ENCODE peak calls at places on chromosomes 3 and 15, in five cellular contexts. One of them, this sample, is unnamed. For H3K4me1 and H3K27me3, the result is how much of the 10 kb centered on the place peaks cover.

GRCh38 chr3:147730311-147730710 is 321.1 kb downstream of the ZIC1 start:
- DNase-seq in aorta: no peak
- DNase-seq in CD8-positive, alpha-beta T cell: no peak
- DNase-seq in fibroblast of lung: no peak
- DNase-seq in spleen: no peak
- DNase-seq in this sample: no peak

GRCh38 chr3:44942202-44942921 is 33.6 kb downstream of the ZDHHC3 start:
- DNase-seq in aorta: no peak
- DNase-seq in CD8-positive, alpha-beta T cell: no peak
- DNase-seq in fibroblast of lung: peak
- DNase-seq in spleen: no peak
- DNase-seq in this sample: no peak

GRCh38 chr15:69402816-69403215 is 11.3 kb upstream of the KIF23 start:
- DNase-seq in aorta: no peak
- DNase-seq in CD8-positive, alpha-beta T cell: no peak
- DNase-seq in fibroblast of lung: no peak
- DNase-seq in spleen: peak
- DNase-seq in this sample: no peak

GRCh38 chr3:35597490-35597889 is 41.8 kb upstream of the ARPP21 start:
- DNase-seq in aorta: no peak
- DNase-seq in CD8-positive, alpha-beta T cell: no peak
- DNase-seq in fibroblast of lung: no peak
- DNase-seq in spleen: no peak
- DNase-seq in this sample: no peak

GRCh38 chr3:156787015-156787414 is 39.1 kb upstream of the LEKR1 start:
- DNase-seq in aorta: no peak
- DNase-seq in CD8-positive, alpha-beta T cell: no peak
- DNase-seq in fibroblast of lung: no peak
- DNase-seq in spleen: no peak
- DNase-seq in this sample: no peak

GRCh38 chr3:18841422-18842343 is 306.6 kb upstream of the KCNH8 start:
- DNase-seq in aorta: no peak
- DNase-seq in CD8-positive, alpha-beta T cell: no peak
- DNase-seq in fibroblast of lung: peak
- DNase-seq in spleen: no peak
- DNase-seq in this sample: no peak

GRCh38 chr3:146747928-146748327 is 142.8 kb upstream of the PLSCR5 start:
- DNase-seq in aorta: no peak
- DNase-seq in CD8-positive, alpha-beta T cell: no peak
- DNase-seq in fibroblast of lung: peak
- DNase-seq in spleen: no peak
- DNase-seq in this sample: no peak

GRCh38 chr3:37997791-37998370 is 7.3 kb downstream of the VILL start:
- DNase-seq in aorta: no peak
- DNase-seq in CD8-positive, alpha-beta T cell: no peak
- DNase-seq in fibroblast of lung: no peak
- DNase-seq in spleen: peak
- DNase-seq in this sample: peak

GRCh38 chr15:100291106-100291505 is 50.7 kb downstream of the ADAMTS17 start:
- DNase-seq in aorta: no peak
- DNase-seq in CD8-positive, alpha-beta T cell: no peak
- DNase-seq in fibroblast of lung: peak
- DNase-seq in spleen: no peak
- DNase-seq in this sample: no peak

GRCh38 chr15:76195506-76196285 is 115.6 kb downstream of the ETFA start:
- DNase-seq in aorta: no peak
- DNase-seq in CD8-positive, alpha-beta T cell: no peak
- DNase-seq in fibroblast of lung: no peak
- DNase-seq in spleen: peak
- DNase-seq in this sample: no peak

GRCh38 chr3:114380233-114380645 is 86.4 kb downstream of the TIGIT start:
- DNase-seq in aorta: peak
- DNase-seq in CD8-positive, alpha-beta T cell: no peak
- DNase-seq in fibroblast of lung: peak
- DNase-seq in spleen: no peak
- DNase-seq in this sample: no peak

GRCh38 chr15:49686626-49687025 is 65.8 kb downstream of the DTWD1 start:
- DNase-seq in aorta: no peak
- DNase-seq in CD8-positive, alpha-beta T cell: no peak
- DNase-seq in fibroblast of lung: peak
- DNase-seq in spleen: no peak
- DNase-seq in this sample: no peak

GRCh38 chr3:52649461-52650210 is 36.1 kb downstream of the PBRM1 start:
- DNase-seq in aorta: no peak
- DNase-seq in CD8-positive, alpha-beta T cell: no peak
- DNase-seq in fibroblast of lung: peak
- DNase-seq in spleen: no peak
- DNase-seq in this sample: no peak

GRCh38 chr3:101940521-101940992 is 91.2 kb downstream of the NFKBIZ start:
- DNase-seq in aorta: peak
- DNase-seq in CD8-positive, alpha-beta T cell: no peak
- DNase-seq in fibroblast of lung: peak
- DNase-seq in spleen: peak
- DNase-seq in this sample: peak

GRCh38 chr3:189236352-189236751 is 64.6 kb downstream of the TPRG1 start:
- DNase-seq in aorta: no peak
- DNase-seq in CD8-positive, alpha-beta T cell: no peak
- DNase-seq in fibroblast of lung: no peak
- DNase-seq in spleen: no peak
- DNase-seq in this sample: no peak

GRCh38 chr15:88833196-88833595 is 30.0 kb downstream of the ACAN start:
- DNase-seq in aorta: no peak
- DNase-seq in CD8-positive, alpha-beta T cell: no peak
- DNase-seq in fibroblast of lung: no peak
- DNase-seq in spleen: no peak
- DNase-seq in this sample: no peak

GRCh38 chr15:93072011-93072410 is 17.0 kb downstream of the RGMA start:
- DNase-seq in aorta: no peak
- DNase-seq in CD8-positive, alpha-beta T cell: no peak
- DNase-seq in fibroblast of lung: peak
- DNase-seq in spleen: no peak
- DNase-seq in this sample: no peak

GRCh38 chr3:3134750-3135448 is 8.2 kb downstream of the TRNT1 start:
- DNase-seq in aorta: no peak
- DNase-seq in CD8-positive, alpha-beta T cell: no peak
- DNase-seq in fibroblast of lung: peak
- DNase-seq in spleen: no peak
- DNase-seq in this sample: no peak

DNA sequence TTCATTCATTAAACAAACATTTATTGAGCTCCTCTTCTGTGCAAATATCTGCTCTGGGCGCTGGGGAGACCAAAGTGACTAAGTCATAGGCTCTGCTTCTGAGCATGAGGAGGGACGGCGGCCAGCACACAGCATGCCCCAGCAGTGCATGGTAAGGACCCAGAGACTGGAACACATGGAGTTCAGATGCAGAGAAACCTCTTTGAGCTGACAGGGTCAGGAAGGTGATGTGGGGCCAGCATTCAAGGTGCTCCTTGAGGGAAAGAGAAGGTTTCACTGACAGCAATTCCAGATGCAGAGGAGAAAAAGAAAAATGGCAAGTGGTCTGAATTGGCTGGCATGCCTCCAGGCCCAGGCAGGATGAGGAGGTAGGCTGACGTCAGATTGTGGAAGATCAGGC is 234.5 kb downstream of the UACA start:
- DNase-seq in aorta: no peak
- DNase-seq in CD8-positive, alpha-beta T cell: no peak
- DNase-seq in fibroblast of lung: no peak
- DNase-seq in spleen: no peak
- DNase-seq in this sample: peak
- H3K4me3 ChIP-seq in aorta: no peak
- H3K4me3 ChIP-seq in CD8-positive, alpha-beta T cell: no peak
- H3K4me3 ChIP-seq in fibroblast of lung: no peak
- H3K4me3 ChIP-seq in spleen: no peak
- H3K4me3 ChIP-seq in this sample: no peak

GRCh38 chr3:186635532-186635931 is 4.7 kb upstream of the FETUB start:
- DNase-seq in aorta: no peak
- DNase-seq in CD8-positive, alpha-beta T cell: no peak
- DNase-seq in fibroblast of lung: no peak
- DNase-seq in spleen: no peak
- DNase-seq in this sample: no peak

GRCh38 chr3:186628756-186629155 is 11.4 kb upstream of the FETUB start:
- DNase-seq in aorta: no peak
- DNase-seq in CD8-positive, alpha-beta T cell: no peak
- DNase-seq in fibroblast of lung: no peak
- DNase-seq in spleen: no peak
- DNase-seq in this sample: no peak

GRCh38 chr3:186633481-186633880 is 6.7 kb upstream of the FETUB start:
- DNase-seq in aorta: no peak
- DNase-seq in CD8-positive, alpha-beta T cell: no peak
- DNase-seq in fibroblast of lung: no peak
- DNase-seq in spleen: no peak
- DNase-seq in this sample: no peak

GRCh38 chr3:186627852-186628414 is 12.3 kb upstream of the FETUB start:
- DNase-seq in aorta: no peak
- DNase-seq in CD8-positive, alpha-beta T cell: no peak
- DNase-seq in fibroblast of lung: no peak
- DNase-seq in spleen: no peak
- DNase-seq in this sample: no peak

DNA sequence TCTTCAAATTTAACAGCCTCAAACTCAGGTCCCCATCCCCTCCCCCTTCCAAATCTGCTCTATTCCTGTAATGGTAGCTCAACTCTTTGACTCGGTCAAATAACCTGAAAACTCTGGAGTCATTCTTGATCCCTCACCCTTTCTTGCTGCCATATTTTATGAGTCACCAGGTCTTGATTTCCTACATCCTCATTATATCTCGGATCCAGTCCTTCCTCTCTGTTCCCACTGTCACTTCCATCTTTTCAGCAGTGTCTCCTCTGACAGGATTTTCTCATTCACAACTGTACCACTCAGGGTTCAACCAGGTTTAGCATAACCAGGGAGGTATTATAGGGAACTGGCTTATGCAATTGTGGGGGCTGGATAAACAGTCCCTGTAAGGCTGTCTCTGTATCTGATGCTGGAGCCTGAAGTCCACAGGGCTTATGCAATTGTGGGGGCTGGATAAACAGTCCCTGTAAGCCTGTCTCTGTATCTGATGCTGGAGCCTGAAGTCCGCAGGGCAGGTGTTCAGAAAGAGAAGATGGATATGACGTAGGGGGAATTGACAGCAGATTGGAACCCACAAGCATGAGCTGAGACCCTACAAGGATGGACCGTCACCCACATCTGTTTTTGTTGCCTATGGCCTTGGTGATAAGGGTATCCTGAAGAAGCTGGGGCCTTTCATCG is 9.1 kb upstream of the FETUB start:
- DNase-seq in aorta: no peak
- DNase-seq in CD8-positive, alpha-beta T cell: no peak
- DNase-seq in fibroblast of lung: no peak
- DNase-seq in spleen: no peak
- DNase-seq in this sample: no peak
- H3K4me1 ChIP-seq in aorta: under half
- H3K4me1 ChIP-seq in CD8-positive, alpha-beta T cell: under half
- H3K4me1 ChIP-seq in fibroblast of lung: under half
- H3K4me1 ChIP-seq in spleen: under half
- H3K4me1 ChIP-seq in this sample: under half

GRCh38 chr15:36887214-36888017 is 212.9 kb downstream of the MEIS2 start:
- DNase-seq in aorta: peak
- DNase-seq in CD8-positive, alpha-beta T cell: no peak
- DNase-seq in fibroblast of lung: peak
- DNase-seq in spleen: no peak
- DNase-seq in this sample: no peak

GRCh38 chr15:36885709-36886108 is 214.6 kb downstream of the MEIS2 start:
- DNase-seq in aorta: no peak
- DNase-seq in CD8-positive, alpha-beta T cell: no peak
- DNase-seq in fibroblast of lung: peak
- DNase-seq in spleen: no peak
- DNase-seq in this sample: no peak

GRCh38 chr15:36884404-36885335 is 215.7 kb downstream of the MEIS2 start:
- DNase-seq in aorta: no peak
- DNase-seq in CD8-positive, alpha-beta T cell: no peak
- DNase-seq in fibroblast of lung: peak
- DNase-seq in spleen: no peak
- DNase-seq in this sample: no peak

GRCh38 chr15:36886135-36887011 is 214.0 kb downstream of the MEIS2 start:
- DNase-seq in aorta: no peak
- DNase-seq in CD8-positive, alpha-beta T cell: no peak
- DNase-seq in fibroblast of lung: peak
- DNase-seq in spleen: no peak
- DNase-seq in this sample: no peak

GRCh38 chr15:36888018-36888992 is 212.0 kb downstream of the MEIS2 start:
- DNase-seq in aorta: peak
- DNase-seq in CD8-positive, alpha-beta T cell: no peak
- DNase-seq in fibroblast of lung: peak
- DNase-seq in spleen: no peak
- DNase-seq in this sample: no peak
- H3K27me3 ChIP-seq in aorta: under half
- H3K27me3 ChIP-seq in CD8-positive, alpha-beta T cell: under half
- H3K27me3 ChIP-seq in fibroblast of lung: under half
- H3K27me3 ChIP-seq in spleen: under half
- H3K27me3 ChIP-seq in this sample: under half

DNA sequence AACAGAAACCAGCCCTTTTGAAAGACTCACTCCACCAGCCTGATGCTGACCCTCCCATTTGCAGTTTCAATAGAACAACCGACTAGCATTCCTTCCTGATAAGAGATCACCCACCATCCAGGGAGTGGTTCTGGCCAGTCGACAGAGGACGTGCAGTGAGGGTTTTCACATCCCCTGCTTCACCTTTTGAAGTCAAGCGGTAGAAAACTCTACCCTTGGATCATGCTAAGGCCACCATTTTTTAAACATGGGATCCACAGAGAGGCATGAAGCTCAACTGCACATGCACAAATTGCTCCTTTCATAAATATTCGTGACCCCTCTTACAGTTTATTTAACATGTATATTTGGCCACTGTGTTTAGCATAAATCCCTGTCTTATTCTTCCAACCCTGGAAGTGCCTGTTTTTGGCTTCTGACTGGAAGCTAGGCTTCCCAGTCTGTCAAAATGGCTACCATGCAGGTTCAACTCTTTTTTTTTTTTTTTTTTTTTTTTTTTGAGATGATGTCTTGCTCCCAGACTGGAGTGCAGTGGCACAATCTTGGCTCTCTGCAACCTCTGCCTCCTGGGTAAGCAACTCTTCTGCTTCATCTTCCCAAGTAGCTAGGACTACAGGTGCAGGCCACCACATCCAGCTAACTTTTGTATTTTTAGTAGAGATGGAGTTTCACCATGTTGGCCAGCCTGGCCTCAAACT is 1.0 kb upstream of the THUMPD3 start:
- DNase-seq in aorta: no peak
- DNase-seq in CD8-positive, alpha-beta T cell: no peak
- DNase-seq in fibroblast of lung: no peak
- DNase-seq in spleen: no peak
- DNase-seq in this sample: no peak
- H3K4me3 ChIP-seq in aorta: no peak
- H3K4me3 ChIP-seq in CD8-positive, alpha-beta T cell: peak
- H3K4me3 ChIP-seq in fibroblast of lung: peak
- H3K4me3 ChIP-seq in spleen: no peak
- H3K4me3 ChIP-seq in this sample: peak

GRCh38 chr3:8486434-8486833 is 15.2 kb upstream of the LMCD1 start:
- DNase-seq in aorta: no peak
- DNase-seq in CD8-positive, alpha-beta T cell: no peak
- DNase-seq in fibroblast of lung: no peak
- DNase-seq in spleen: no peak
- DNase-seq in this sample: no peak
- H3K4me1 ChIP-seq in aorta: under half
- H3K4me1 ChIP-seq in CD8-positive, alpha-beta T cell: under half
- H3K4me1 ChIP-seq in fibroblast of lung: under half
- H3K4me1 ChIP-seq in spleen: under half
- H3K4me1 ChIP-seq in this sample: under half